ENCODE peak calls at places on chromosomes 4 and X, in six cellular contexts. One of them, this sample, is unnamed.

GRCh38 chr4:1668488-1668840 is 15.6 kb downstream of the FAM53A start:
- DNase-seq in A549: no peak
- DNase-seq in choroid plexus epithelial cell: no peak
- DNase-seq in lung: no peak
- DNase-seq in heart left ventricle: no peak
- DNase-seq in brain microvascular endothelial cell: no peak
- DNase-seq in this sample: no peak

GRCh38 chrX:103215037-103215767 is at the start of gene BEX4:
- DNase-seq in heart left ventricle: peak; percentile 83
- DNase-seq in lung: peak; percentile 82
- DNase-seq in A549: peak; percentile 55
- DNase-seq in brain microvascular endothelial cell: peak; percentile 59
- DNase-seq in choroid plexus epithelial cell: peak; percentile 64
- DNase-seq in this sample: no peak

GRCh38 chr4:162510115-162510514 is 346.3 kb upstream of the FSTL5 start:
- DNase-seq in heart left ventricle: no peak
- DNase-seq in A549: no peak
- DNase-seq in choroid plexus epithelial cell: no peak
- DNase-seq in lung: no peak
- DNase-seq in brain microvascular endothelial cell: no peak
- DNase-seq in this sample: no peak

GRCh38 chr4:109094061-109094460 is 208.4 kb downstream of the COL25A1 start:
- DNase-seq in heart left ventricle: no peak
- DNase-seq in choroid plexus epithelial cell: peak; percentile 36
- DNase-seq in brain microvascular endothelial cell: no peak
- DNase-seq in lung: no peak
- DNase-seq in A549: no peak
- DNase-seq in this sample: no peak

GRCh38 chrX:131677655-131678628 is 134.1 kb downstream of the OR13H1 start:
- DNase-seq in heart left ventricle: peak; percentile 16
- DNase-seq in brain microvascular endothelial cell: peak; percentile 16
- DNase-seq in A549: peak; percentile 71
- DNase-seq in lung: no peak
- DNase-seq in choroid plexus epithelial cell: peak; percentile 33
- DNase-seq in this sample: no peak

GRCh38 chr4:128853741-128854140 is 44.2 kb downstream of the JADE1 start:
- DNase-seq in choroid plexus epithelial cell: peak; percentile 56
- DNase-seq in lung: no peak
- DNase-seq in brain microvascular endothelial cell: peak; percentile 83
- DNase-seq in heart left ventricle: no peak
- DNase-seq in A549: no peak
- DNase-seq in this sample: no peak

GRCh38 chr4:153238146-153238919 is 34.1 kb downstream of the TRIM2 start:
- DNase-seq in choroid plexus epithelial cell: no peak
- DNase-seq in heart left ventricle: no peak
- DNase-seq in A549: no peak
- DNase-seq in brain microvascular endothelial cell: no peak
- DNase-seq in lung: no peak
- DNase-seq in this sample: no peak

GRCh38 chrX:53048169-53049126 is at the start of gene GPR173:
- DNase-seq in lung: no peak
- DNase-seq in heart left ventricle: peak; percentile 40
- DNase-seq in A549: no peak
- DNase-seq in brain microvascular endothelial cell: peak; percentile 43
- DNase-seq in choroid plexus epithelial cell: peak; percentile 64
- DNase-seq in this sample: no peak

GRCh38 chrX:115957862-115958490 is 212.6 kb upstream of the AGTR2 start:
- DNase-seq in brain microvascular endothelial cell: no peak
- DNase-seq in A549: no peak
- DNase-seq in heart left ventricle: no peak
- DNase-seq in lung: no peak
- DNase-seq in choroid plexus epithelial cell: no peak
- DNase-seq in this sample: no peak

GRCh38 chr4:8251110-8251883 is 18.3 kb upstream of the HTRA3 start:
- DNase-seq in choroid plexus epithelial cell: no peak
- DNase-seq in brain microvascular endothelial cell: no peak
- DNase-seq in heart left ventricle: no peak
- DNase-seq in A549: no peak
- DNase-seq in lung: no peak
- DNase-seq in this sample: no peak

GRCh38 chr4:20323991-20324390 is 72.3 kb downstream of the SLIT2 start:
- DNase-seq in brain microvascular endothelial cell: peak; percentile 26
- DNase-seq in lung: no peak
- DNase-seq in choroid plexus epithelial cell: no peak
- DNase-seq in A549: no peak
- DNase-seq in heart left ventricle: no peak
- DNase-seq in this sample: no peak

GRCh38 chrX:2423293-2423692 is 77.5 kb downstream of the DHRSX start:
- DNase-seq in choroid plexus epithelial cell: peak; percentile 43
- DNase-seq in A549: no peak
- DNase-seq in lung: no peak
- DNase-seq in brain microvascular endothelial cell: peak; percentile 68
- DNase-seq in heart left ventricle: no peak
- DNase-seq in this sample: no peak

GRCh38 chr4:151147000-151147399 is 47.6 kb downstream of the RPS3A start:
- DNase-seq in lung: no peak
- DNase-seq in choroid plexus epithelial cell: peak; percentile 79
- DNase-seq in brain microvascular endothelial cell: no peak
- DNase-seq in A549: no peak
- DNase-seq in heart left ventricle: no peak
- DNase-seq in this sample: no peak

GRCh38 chr4:103754844-103755243 is 35.1 kb upstream of the TACR3 start:
- DNase-seq in brain microvascular endothelial cell: no peak
- DNase-seq in heart left ventricle: no peak
- DNase-seq in lung: no peak
- DNase-seq in choroid plexus epithelial cell: no peak
- DNase-seq in A549: no peak
- DNase-seq in this sample: peak; percentile 50

GRCh38 chr4:85391568-85392410 is 83.2 kb upstream of the ARHGAP24 start:
- DNase-seq in A549: no peak
- DNase-seq in heart left ventricle: no peak
- DNase-seq in lung: no peak
- DNase-seq in brain microvascular endothelial cell: no peak
- DNase-seq in choroid plexus epithelial cell: no peak
- DNase-seq in this sample: no peak

GRCh38 chr4:75990129-75990528 is 616 bp downstream of the SDAD1 start:
- DNase-seq in heart left ventricle: no peak
- DNase-seq in lung: no peak
- DNase-seq in brain microvascular endothelial cell: peak; percentile 14
- DNase-seq in A549: no peak
- DNase-seq in choroid plexus epithelial cell: peak; percentile 35
- DNase-seq in this sample: no peak

GRCh38 chrX:120251471-120252011 is 929 bp downstream of the ZBTB33 start:
- DNase-seq in lung: no peak
- DNase-seq in heart left ventricle: peak; percentile 25
- DNase-seq in brain microvascular endothelial cell: no peak
- DNase-seq in choroid plexus epithelial cell: peak; percentile 23
- DNase-seq in A549: peak; percentile 31
- DNase-seq in this sample: no peak

GRCh38 chr4:9685692-9686091 is 95.7 kb upstream of the DRD5 start:
- DNase-seq in brain microvascular endothelial cell: no peak
- DNase-seq in A549: no peak
- DNase-seq in heart left ventricle: no peak
- DNase-seq in choroid plexus epithelial cell: no peak
- DNase-seq in lung: no peak
- DNase-seq in this sample: no peak

GRCh38 chr4:119785963-119786362 is 157.4 kb upstream of the PDE5A start:
- DNase-seq in lung: no peak
- DNase-seq in choroid plexus epithelial cell: peak; percentile 67
- DNase-seq in heart left ventricle: no peak
- DNase-seq in brain microvascular endothelial cell: peak; percentile 8
- DNase-seq in A549: no peak
- DNase-seq in this sample: no peak

GRCh38 chr4:122584517-122584916 is 36.3 kb downstream of the IL21 start:
- DNase-seq in choroid plexus epithelial cell: peak; percentile 83
- DNase-seq in lung: no peak
- DNase-seq in heart left ventricle: no peak
- DNase-seq in A549: no peak
- DNase-seq in brain microvascular endothelial cell: peak; percentile 71
- DNase-seq in this sample: no peak

GRCh38 chr4:112448211-112448745 is 67.7 kb downstream of the NEUROG2 start:
- DNase-seq in A549: no peak
- DNase-seq in brain microvascular endothelial cell: no peak
- DNase-seq in choroid plexus epithelial cell: no peak
- DNase-seq in heart left ventricle: no peak
- DNase-seq in lung: no peak
- DNase-seq in this sample: no peak

GRCh38 chrX:30576881-30577280 is 685 bp downstream of the TASL start:
- DNase-seq in A549: no peak
- DNase-seq in lung: no peak
- DNase-seq in choroid plexus epithelial cell: no peak
- DNase-seq in heart left ventricle: no peak
- DNase-seq in brain microvascular endothelial cell: no peak
- DNase-seq in this sample: no peak

GRCh38 chrX:100830547-100830946 is 10.4 kb downstream of the CSTF2 start:
- DNase-seq in brain microvascular endothelial cell: no peak
- DNase-seq in choroid plexus epithelial cell: no peak
- DNase-seq in A549: no peak
- DNase-seq in lung: no peak
- DNase-seq in heart left ventricle: no peak
- DNase-seq in this sample: no peak

GRCh38 chrX:100829730-100830129 is 9.5 kb downstream of the CSTF2 start:
- DNase-seq in choroid plexus epithelial cell: peak; percentile 74
- DNase-seq in A549: no peak
- DNase-seq in brain microvascular endothelial cell: peak; percentile 20
- DNase-seq in lung: no peak
- DNase-seq in heart left ventricle: no peak
- DNase-seq in this sample: no peak

GRCh38 chrX:100831219-100831946 is 11.2 kb downstream of the CSTF2 start:
- DNase-seq in choroid plexus epithelial cell: no peak
- DNase-seq in A549: no peak
- DNase-seq in lung: no peak
- DNase-seq in brain microvascular endothelial cell: no peak
- DNase-seq in heart left ventricle: no peak
- DNase-seq in this sample: no peak

DNA sequence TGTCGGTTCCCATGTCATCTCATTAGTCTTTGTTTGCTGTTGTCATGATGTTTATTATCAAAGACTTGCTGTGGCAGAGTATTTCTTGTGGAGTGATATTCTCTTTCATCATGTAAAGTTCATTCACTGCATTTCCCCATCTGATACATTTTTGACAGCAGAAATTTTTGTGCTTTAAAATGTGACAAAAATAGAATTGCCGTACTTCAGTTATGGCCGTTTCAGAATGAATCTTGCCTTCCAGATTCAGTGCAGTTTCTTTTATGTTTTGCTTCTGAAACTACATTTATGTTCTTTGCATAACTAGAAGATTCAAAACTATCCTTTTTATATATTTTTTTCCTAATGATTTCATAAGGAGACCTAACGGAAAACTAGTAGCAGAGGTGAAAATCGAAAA is 10.0 kb downstream of the CSTF2 start:
- DNase-seq in brain microvascular endothelial cell: no peak
- DNase-seq in heart left ventricle: no peak
- DNase-seq in choroid plexus epithelial cell: no peak
- DNase-seq in lung: no peak
- DNase-seq in A549: no peak
- DNase-seq in this sample: no peak
- H3K4me3 ChIP-seq in brain microvascular endothelial cell: no peak overlapping the region
- H3K4me3 ChIP-seq in heart left ventricle: no peak overlapping the region
- H3K4me3 ChIP-seq in choroid plexus epithelial cell: no peak overlapping the region
- H3K4me3 ChIP-seq in lung: no peak overlapping the region
- H3K4me3 ChIP-seq in A549: no peak overlapping the region
- H3K4me3 ChIP-seq in this sample: no peak overlapping the region

GRCh38 chr4:6043843-6044242 is 25.6 kb upstream of the C4orf50 start:
- DNase-seq in A549: no peak
- DNase-seq in brain microvascular endothelial cell: no peak
- DNase-seq in heart left ventricle: no peak
- DNase-seq in choroid plexus epithelial cell: no peak
- DNase-seq in lung: no peak
- DNase-seq in this sample: no peak

GRCh38 chr4:6044805-6045204 is 26.6 kb upstream of the C4orf50 start:
- DNase-seq in heart left ventricle: no peak
- DNase-seq in A549: no peak
- DNase-seq in choroid plexus epithelial cell: no peak
- DNase-seq in lung: no peak
- DNase-seq in brain microvascular endothelial cell: no peak
- DNase-seq in this sample: no peak

GRCh38 chr4:6043188-6043587 is 25.0 kb upstream of the C4orf50 start:
- DNase-seq in lung: no peak
- DNase-seq in A549: no peak
- DNase-seq in heart left ventricle: no peak
- DNase-seq in brain microvascular endothelial cell: no peak
- DNase-seq in choroid plexus epithelial cell: no peak
- DNase-seq in this sample: no peak

GRCh38 chr4:6042293-6043063 is 24.2 kb upstream of the C4orf50 start:
- DNase-seq in lung: no peak
- DNase-seq in brain microvascular endothelial cell: no peak
- DNase-seq in heart left ventricle: no peak
- DNase-seq in choroid plexus epithelial cell: no peak
- DNase-seq in A549: no peak
- DNase-seq in this sample: no peak

GRCh38 chr4:6044276-6044675 is 26.0 kb upstream of the C4orf50 start:
- DNase-seq in A549: no peak
- DNase-seq in choroid plexus epithelial cell: no peak
- DNase-seq in heart left ventricle: no peak
- DNase-seq in brain microvascular endothelial cell: no peak
- DNase-seq in lung: no peak
- DNase-seq in this sample: no peak
- TF ChIP-seq CTCF in A549: no peak
- TF ChIP-seq CTCF in choroid plexus epithelial cell: no peak
- TF ChIP-seq CTCF in heart left ventricle: no peak
- TF ChIP-seq CTCF in brain microvascular endothelial cell: no peak
- TF ChIP-seq CTCF in lung: no peak
- TF ChIP-seq CTCF in this sample: no peak

DNA sequence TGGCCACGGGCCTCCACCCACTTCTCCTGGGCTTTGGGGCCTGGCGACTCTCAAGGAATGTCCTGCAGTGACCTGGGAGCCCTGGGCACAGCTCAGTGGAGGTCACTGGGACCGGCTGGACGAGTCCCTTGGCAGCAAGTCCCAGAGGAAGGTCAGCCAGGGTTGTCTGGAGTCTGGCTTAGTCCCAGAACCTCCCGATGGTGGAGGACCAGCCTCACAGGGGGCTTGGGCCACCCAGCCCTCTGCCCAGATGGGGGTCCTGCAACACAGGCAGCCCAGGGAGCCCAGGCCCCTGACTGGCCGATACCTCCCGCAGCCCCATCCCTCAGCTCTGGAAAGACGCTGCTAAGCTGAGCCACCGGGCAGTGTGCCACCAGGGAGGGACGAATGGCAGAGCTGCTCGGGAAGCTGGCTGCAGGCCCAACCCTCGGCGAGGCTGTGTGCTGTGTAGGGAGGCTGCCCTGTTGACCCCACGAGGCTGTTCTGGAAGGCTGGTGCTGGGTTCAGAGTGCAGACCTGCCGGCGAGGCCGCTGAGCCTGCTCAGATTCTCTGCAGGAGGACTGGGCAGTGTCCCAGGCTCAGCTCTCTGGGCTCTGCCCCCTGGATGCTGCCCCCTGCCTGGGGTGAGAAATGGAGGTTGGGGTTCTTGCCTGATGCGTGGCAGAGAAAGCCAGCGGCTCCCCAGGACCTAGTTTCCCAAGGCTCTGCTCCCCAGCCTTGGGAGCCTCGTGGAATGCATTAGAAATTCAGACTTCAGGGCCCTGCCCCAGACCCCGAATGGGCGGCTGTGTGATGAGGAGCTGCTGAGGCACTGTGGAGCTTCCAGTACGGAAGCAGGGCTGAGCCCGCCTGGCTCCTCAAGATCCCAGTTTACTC is 61.7 kb downstream of the ADRA2C start:
- DNase-seq in lung: peak; percentile 74
- DNase-seq in heart left ventricle: peak; percentile 87
- DNase-seq in choroid plexus epithelial cell: peak; percentile 5
- DNase-seq in brain microvascular endothelial cell: no peak
- DNase-seq in A549: peak; percentile 28
- DNase-seq in this sample: no peak
- H3K4me3 ChIP-seq in lung: no peak overlapping the region
- H3K4me3 ChIP-seq in heart left ventricle: no peak overlapping the region
- H3K4me3 ChIP-seq in choroid plexus epithelial cell: no peak overlapping the region
- H3K4me3 ChIP-seq in brain microvascular endothelial cell: no peak overlapping the region
- H3K4me3 ChIP-seq in A549: no peak overlapping the region
- H3K4me3 ChIP-seq in this sample: no peak overlapping the region

GRCh38 chr4:185730849-185731608 is 81.0 kb downstream of the SORBS2 start:
- DNase-seq in heart left ventricle: no peak
- DNase-seq in brain microvascular endothelial cell: no peak
- DNase-seq in lung: no peak
- DNase-seq in A549: no peak
- DNase-seq in choroid plexus epithelial cell: peak; percentile 81
- DNase-seq in this sample: no peak
- TF ChIP-seq CTCF in heart left ventricle: no peak
- TF ChIP-seq CTCF in brain microvascular endothelial cell: no peak
- TF ChIP-seq CTCF in lung: no peak
- TF ChIP-seq CTCF in A549: no peak
- TF ChIP-seq CTCF in choroid plexus epithelial cell: no peak
- TF ChIP-seq CTCF in this sample: no peak

This sample was measured in epithelial cell of proximal tubule.